ENCODE peak calls at places on chromosomes 4 and X, in five cellular contexts. F is EH, B is AG04449, H is cardiac muscle cell, K is NCI-H1417 treated with DMSO at 0.1 percent for 48 hours. X is an unnamed sample.

GRCh38 chrX:142999209-142999720 is 26.5 kb upstream of the SPANXN4 start:
- DNase-seq in F (no peak), B (no peak), H (no peak), K (no peak), X (no peak)

GRCh38 chr4:150280081-150280950 is 202.1 kb downstream of the DCLK2 start:
- DNase-seq in F (peak; percentile 95), B (peak; percentile 74), H (peak; percentile 83), K (no peak), X (no peak)

GRCh38 chr4:173333658-173334084 is 487 bp downstream of the HMGB2 start:
- DNase-seq in F (no peak), B (no peak), H (peak; percentile 45), K (no peak), X (no peak)

GRCh38 chr4:51855751-51856150 is 12.8 kb downstream of the DCUN1D4 start:
- DNase-seq in F (no peak), B (no peak), H (no peak), K (no peak), X (no peak)

GRCh38 chr4:83851261-83852084 is 315.6 kb downstream of the GPAT3 start:
- DNase-seq in F (peak; percentile 76), B (no peak), H (no peak), K (no peak), X (no peak)

GRCh38 chr4:81566076-81566663 is 94.5 kb upstream of the RASGEF1B start:
- DNase-seq in F (no peak), B (no peak), H (peak; percentile 46), K (no peak), X (no peak)

GRCh38 chrX:28693101-28693500 is 105.9 kb downstream of the IL1RAPL1 start:
- DNase-seq in F (no peak), B (no peak), H (peak; percentile 3), K (no peak), X (no peak)

GRCh38 chrX:140817943-140818342 is 108.4 kb downstream of the LINC00632 start:
- DNase-seq in F (peak; percentile 26), B (no peak), H (peak; percentile 38), K (peak; percentile 3), X (peak; percentile 20)

GRCh38 chr4:86522349-86522748 is 71.8 kb upstream of the PTPN13 start:
- DNase-seq in F (peak; percentile 18), B (no peak), H (peak; percentile 25), K (no peak), X (no peak)

GRCh38 chrX:56803849-56804681 is 75.0 kb downstream of the NBDY start:
- DNase-seq in F (no peak), B (no peak), H (no peak), K (no peak), X (no peak)

GRCh38 chr4:152535236-152535902 is 523 bp downstream of the FBXW7 start:
- DNase-seq in F (no peak), B (no peak), H (no peak), K (no peak), X (no peak)

GRCh38 chr4:112938461-112939058 is 110.9 kb upstream of the ANK2 start:
- DNase-seq in F (peak; percentile 50), B (peak; percentile 7), H (peak; percentile 69), K (no peak), X (peak; percentile 31)

GRCh38 chrX:119488749-119489148 is 20.5 kb downstream of the SLC25A5 start:
- DNase-seq in F (peak; percentile 62), B (no peak), H (peak; percentile 65), K (no peak), X (peak; percentile 58)

GRCh38 chr4:101118641-101119040 is 228.7 kb downstream of the PPP3CA start:
- DNase-seq in F (no peak), B (no peak), H (no peak), K (no peak), X (no peak)

GRCh38 chr4:85381968-85382367 is 93.0 kb upstream of the ARHGAP24 start:
- DNase-seq in F (no peak), B (no peak), H (no peak), K (no peak), X (no peak)

GRCh38 chr4:87555751-87556619 is 26.8 kb upstream of the SPARCL1 start:
- DNase-seq in F (peak; percentile 65), B (peak; percentile 36), H (peak; percentile 76), K (no peak), X (peak; percentile 23)

GRCh38 chr4:109434007-109434792 is 585 bp downstream of the SEC24B start:
- DNase-seq in F (peak; percentile 45), B (no peak), H (peak; percentile 19), K (no peak), X (no peak)

GRCh38 chrX:107465932-107466620 is 16.6 kb downstream of the FRMPD3 start:
- DNase-seq in F (no peak), B (no peak), H (no peak), K (no peak), X (no peak)

GRCh38 chr4:77454858-77455257 is 150.8 kb upstream of the CXCL13 start:
- DNase-seq in F (peak; percentile 3), B (no peak), H (peak; percentile 13), K (no peak), X (no peak)

GRCh38 chr4:175411251-175411650 is 400.8 kb downstream of the GPM6A start:
- DNase-seq in F (no peak), B (no peak), H (no peak), K (no peak), X (no peak)

GRCh38 chr4:125187621-125188176 is 127.1 kb upstream of the FAT4 start:
- DNase-seq in F (peak; percentile 86), B (no peak), H (peak; percentile 6), K (no peak), X (no peak)

GRCh38 chr4:1890979-1891378 is 19.8 kb downstream of the NSD2 start:
- DNase-seq in F (no peak), B (no peak), H (no peak), K (no peak), X (no peak)

GRCh38 chrX:78011846-78012245 is 42.4 kb upstream of the PGAM4 start:
- DNase-seq in F (peak; percentile 33), B (no peak), H (no peak), K (no peak), X (no peak)

GRCh38 chrX:153642655-153643430 is 4.2 kb upstream of the DUSP9 start:
- DNase-seq in F (no peak), B (no peak), H (no peak), K (no peak), X (no peak)

X was measured in NCI-H460.